ENCODE peak calls at places on chromosomes 13 and 19, in six cellular contexts. One of them, this sample, is unnamed.
A peak's percentile ranks its signal among the peaks of the same experiment; 100 is the strongest.

GRCh38 chr13:95153647-95154405 is 147.4 kb downstream of the ABCC4 start:
- DNase-seq in endothelial cell of umbilical vein: peak; percentile 95
- DNase-seq in thyroid gland: no peak
- DNase-seq in body of pancreas: no peak
- DNase-seq in sigmoid colon: no peak
- DNase-seq in adrenal gland: no peak
- DNase-seq in this sample: no peak

GRCh38 chr19:947707-948533 is 22.1 kb downstream of the ARID3A start:
- DNase-seq in endothelial cell of umbilical vein: no peak
- DNase-seq in thyroid gland: peak; percentile 39
- DNase-seq in body of pancreas: no peak
- DNase-seq in sigmoid colon: peak; percentile 87
- DNase-seq in adrenal gland: peak; percentile 76
- DNase-seq in this sample: no peak

GRCh38 chr19:36100476-36100875 is 10.5 kb upstream of the OVOL3 start:
- DNase-seq in endothelial cell of umbilical vein: no peak
- DNase-seq in thyroid gland: no peak
- DNase-seq in body of pancreas: no peak
- DNase-seq in sigmoid colon: no peak
- DNase-seq in adrenal gland: no peak
- DNase-seq in this sample: no peak

GRCh38 chr13:73708393-73708985 is 425.7 kb downstream of the KLF12 start:
- DNase-seq in endothelial cell of umbilical vein: peak; percentile 71
- DNase-seq in thyroid gland: peak; percentile 68
- DNase-seq in body of pancreas: peak; percentile 50
- DNase-seq in sigmoid colon: no peak
- DNase-seq in adrenal gland: peak; percentile 57
- DNase-seq in this sample: peak; percentile 24

GRCh38 chr13:101618440-101619187 is 166.1 kb downstream of the ITGBL1 start:
- DNase-seq in endothelial cell of umbilical vein: no peak
- DNase-seq in thyroid gland: no peak
- DNase-seq in body of pancreas: no peak
- DNase-seq in sigmoid colon: no peak
- DNase-seq in adrenal gland: no peak
- DNase-seq in this sample: no peak

GRCh38 chr19:16886305-16886880 is 2.4 kb upstream of the F2RL3 start:
- DNase-seq in endothelial cell of umbilical vein: peak; percentile 81
- DNase-seq in thyroid gland: peak; percentile 45
- DNase-seq in body of pancreas: no peak
- DNase-seq in sigmoid colon: peak; percentile 81
- DNase-seq in adrenal gland: peak; percentile 90
- DNase-seq in this sample: no peak

GRCh38 chr19:45769821-45770191 is 754 bp upstream of the SIX5 start:
- DNase-seq in endothelial cell of umbilical vein: no peak
- DNase-seq in thyroid gland: peak; percentile 62
- DNase-seq in body of pancreas: peak; percentile 62
- DNase-seq in sigmoid colon: peak; percentile 88
- DNase-seq in adrenal gland: peak; percentile 73
- DNase-seq in this sample: no peak

GRCh38 chr19:50720921-50721291 is 1.3 kb upstream of the SHANK1 start:
- DNase-seq in endothelial cell of umbilical vein: no peak
- DNase-seq in thyroid gland: no peak
- DNase-seq in body of pancreas: no peak
- DNase-seq in sigmoid colon: no peak
- DNase-seq in adrenal gland: peak; percentile 57
- DNase-seq in this sample: no peak

GRCh38 chr13:113855012-113855921 is 8.6 kb downstream of the GAS6 start:
- DNase-seq in endothelial cell of umbilical vein: no peak
- DNase-seq in thyroid gland: no peak
- DNase-seq in body of pancreas: peak; percentile 6
- DNase-seq in sigmoid colon: no peak
- DNase-seq in adrenal gland: no peak
- DNase-seq in this sample: peak; percentile 51

GRCh38 chr13:108827637-108828036 is 198.2 kb downstream of the MYO16 start:
- DNase-seq in endothelial cell of umbilical vein: no peak
- DNase-seq in thyroid gland: peak; percentile 27
- DNase-seq in body of pancreas: no peak
- DNase-seq in sigmoid colon: no peak
- DNase-seq in adrenal gland: no peak
- DNase-seq in this sample: no peak

GRCh38 chr19:17333611-17334413 is 843 bp downstream of the ANO8 start:
- DNase-seq in endothelial cell of umbilical vein: no peak
- DNase-seq in thyroid gland: no peak
- DNase-seq in body of pancreas: no peak
- DNase-seq in sigmoid colon: no peak
- DNase-seq in adrenal gland: peak; percentile 89
- DNase-seq in this sample: no peak

GRCh38 chr19:2722541-2723344 is 1.6 kb upstream of the DIRAS1 start:
- DNase-seq in endothelial cell of umbilical vein: no peak
- DNase-seq in thyroid gland: peak; percentile 30
- DNase-seq in body of pancreas: no peak
- DNase-seq in sigmoid colon: peak; percentile 86
- DNase-seq in adrenal gland: peak; percentile 89
- DNase-seq in this sample: peak; percentile 46

GRCh38 chr19:6087074-6087506 is 23.2 kb downstream of the RFX2 start:
- DNase-seq in endothelial cell of umbilical vein: no peak
- DNase-seq in thyroid gland: no peak
- DNase-seq in body of pancreas: no peak
- DNase-seq in sigmoid colon: no peak
- DNase-seq in adrenal gland: no peak
- DNase-seq in this sample: no peak

GRCh38 chr13:35822666-35823065 is 308.5 kb downstream of the DCLK1 start:
- DNase-seq in endothelial cell of umbilical vein: no peak
- DNase-seq in thyroid gland: no peak
- DNase-seq in body of pancreas: no peak
- DNase-seq in sigmoid colon: no peak
- DNase-seq in adrenal gland: no peak
- DNase-seq in this sample: no peak

GRCh38 chr13:99816321-99816720 is 155.2 kb downstream of the ZIC5 start:
- DNase-seq in endothelial cell of umbilical vein: no peak
- DNase-seq in thyroid gland: no peak
- DNase-seq in body of pancreas: no peak
- DNase-seq in sigmoid colon: no peak
- DNase-seq in adrenal gland: no peak
- DNase-seq in this sample: no peak

GRCh38 chr13:109315481-109315880 is 470.9 kb downstream of the IRS2 start:
- DNase-seq in endothelial cell of umbilical vein: no peak
- DNase-seq in thyroid gland: no peak
- DNase-seq in body of pancreas: no peak
- DNase-seq in sigmoid colon: no peak
- DNase-seq in adrenal gland: no peak
- DNase-seq in this sample: no peak

GRCh38 chr19:55027472-55028337 is 10.4 kb downstream of the GP6 start:
- DNase-seq in endothelial cell of umbilical vein: no peak
- DNase-seq in thyroid gland: no peak
- DNase-seq in body of pancreas: no peak
- DNase-seq in sigmoid colon: no peak
- DNase-seq in adrenal gland: no peak
- DNase-seq in this sample: no peak

GRCh38 chr13:27621366-27622101 is at the start of gene POLR1D:
- DNase-seq in endothelial cell of umbilical vein: peak; percentile 71
- DNase-seq in thyroid gland: peak; percentile 92
- DNase-seq in body of pancreas: peak; percentile 89
- DNase-seq in sigmoid colon: peak; percentile 86
- DNase-seq in adrenal gland: peak; percentile 79
- DNase-seq in this sample: peak; percentile 84

GRCh38 chr13:27619711-27620376 is 485 bp downstream of the LNX2 start:
- DNase-seq in endothelial cell of umbilical vein: peak; percentile 56
- DNase-seq in thyroid gland: peak; percentile 49
- DNase-seq in body of pancreas: no peak
- DNase-seq in sigmoid colon: peak; percentile 81
- DNase-seq in adrenal gland: peak; percentile 36
- DNase-seq in this sample: peak; percentile 54

GRCh38 chr13:27619093-27619705 is 1.1 kb downstream of the LNX2 start:
- DNase-seq in endothelial cell of umbilical vein: peak; percentile 51
- DNase-seq in thyroid gland: peak; percentile 37
- DNase-seq in body of pancreas: peak; percentile 54
- DNase-seq in sigmoid colon: no peak
- DNase-seq in adrenal gland: no peak
- DNase-seq in this sample: no peak

GRCh38 chr13:27621116-27621365 is 651 bp upstream of the POLR1D start:
- DNase-seq in endothelial cell of umbilical vein: peak; percentile 69
- DNase-seq in thyroid gland: no peak
- DNase-seq in body of pancreas: no peak
- DNase-seq in sigmoid colon: no peak
- DNase-seq in adrenal gland: no peak
- DNase-seq in this sample: no peak

GRCh38 chr13:27620377-27621115 is at the start of gene LNX2:
- DNase-seq in endothelial cell of umbilical vein: peak; percentile 97
- DNase-seq in thyroid gland: peak; percentile 99
- DNase-seq in body of pancreas: peak; percentile 99
- DNase-seq in sigmoid colon: peak; percentile 99
- DNase-seq in adrenal gland: peak; percentile 98
- DNase-seq in this sample: peak; percentile 98
- TF ChIP-seq POLR2A in endothelial cell of umbilical vein: peak; percentile 22
- TF ChIP-seq POLR2A in thyroid gland: peak; percentile 94
- TF ChIP-seq POLR2A in body of pancreas: peak; percentile 93
- TF ChIP-seq POLR2A in sigmoid colon: peak; percentile 63
- TF ChIP-seq POLR2A in adrenal gland: peak; percentile 60
- TF ChIP-seq POLR2A in this sample: peak; percentile 64

GRCh38 chr19:19458110-19458816 is 52.8 kb downstream of the GATAD2A start:
- DNase-seq in endothelial cell of umbilical vein: no peak
- DNase-seq in thyroid gland: no peak
- DNase-seq in body of pancreas: no peak
- DNase-seq in sigmoid colon: no peak
- DNase-seq in adrenal gland: no peak
- DNase-seq in this sample: no peak
- H3K27ac ChIP-seq in endothelial cell of umbilical vein: peak overlapping the region; percentile 91
- H3K27ac ChIP-seq in thyroid gland: peak overlapping the region; percentile 1
- H3K27ac ChIP-seq in body of pancreas: no peak overlapping the region
- H3K27ac ChIP-seq in sigmoid colon: no peak overlapping the region
- H3K27ac ChIP-seq in adrenal gland: no peak overlapping the region
- H3K27ac ChIP-seq in this sample: peak overlapping the region; percentile 13

DNA sequence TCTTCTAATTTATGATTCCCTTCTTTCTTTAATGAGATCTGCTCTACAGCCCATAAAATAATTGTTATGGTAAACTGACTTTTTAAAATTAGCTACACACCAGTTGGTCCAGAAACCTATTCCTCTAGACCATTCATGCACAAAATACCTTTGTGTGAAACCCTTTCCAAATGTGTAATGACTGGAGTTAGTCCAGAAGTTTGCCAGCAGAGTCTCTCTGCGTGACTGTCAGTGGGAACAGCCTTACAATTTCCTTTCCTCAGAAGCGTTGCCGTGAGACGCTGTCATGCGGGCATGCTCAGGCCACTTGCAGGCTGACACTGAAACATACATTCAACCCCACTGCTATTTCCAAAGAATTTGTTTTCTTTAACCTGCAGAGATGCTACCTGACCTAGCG is 965.2 kb downstream of the PCDH9 start:
- DNase-seq in endothelial cell of umbilical vein: no peak
- DNase-seq in thyroid gland: no peak
- DNase-seq in body of pancreas: no peak
- DNase-seq in sigmoid colon: no peak
- DNase-seq in adrenal gland: no peak
- DNase-seq in this sample: no peak
- H3K4me3 ChIP-seq in endothelial cell of umbilical vein: no peak overlapping the region
- H3K4me3 ChIP-seq in thyroid gland: no peak overlapping the region
- H3K4me3 ChIP-seq in body of pancreas: no peak overlapping the region
- H3K4me3 ChIP-seq in sigmoid colon: no peak overlapping the region
- H3K4me3 ChIP-seq in adrenal gland: no peak overlapping the region
- H3K4me3 ChIP-seq in this sample: no peak overlapping the region

DNA sequence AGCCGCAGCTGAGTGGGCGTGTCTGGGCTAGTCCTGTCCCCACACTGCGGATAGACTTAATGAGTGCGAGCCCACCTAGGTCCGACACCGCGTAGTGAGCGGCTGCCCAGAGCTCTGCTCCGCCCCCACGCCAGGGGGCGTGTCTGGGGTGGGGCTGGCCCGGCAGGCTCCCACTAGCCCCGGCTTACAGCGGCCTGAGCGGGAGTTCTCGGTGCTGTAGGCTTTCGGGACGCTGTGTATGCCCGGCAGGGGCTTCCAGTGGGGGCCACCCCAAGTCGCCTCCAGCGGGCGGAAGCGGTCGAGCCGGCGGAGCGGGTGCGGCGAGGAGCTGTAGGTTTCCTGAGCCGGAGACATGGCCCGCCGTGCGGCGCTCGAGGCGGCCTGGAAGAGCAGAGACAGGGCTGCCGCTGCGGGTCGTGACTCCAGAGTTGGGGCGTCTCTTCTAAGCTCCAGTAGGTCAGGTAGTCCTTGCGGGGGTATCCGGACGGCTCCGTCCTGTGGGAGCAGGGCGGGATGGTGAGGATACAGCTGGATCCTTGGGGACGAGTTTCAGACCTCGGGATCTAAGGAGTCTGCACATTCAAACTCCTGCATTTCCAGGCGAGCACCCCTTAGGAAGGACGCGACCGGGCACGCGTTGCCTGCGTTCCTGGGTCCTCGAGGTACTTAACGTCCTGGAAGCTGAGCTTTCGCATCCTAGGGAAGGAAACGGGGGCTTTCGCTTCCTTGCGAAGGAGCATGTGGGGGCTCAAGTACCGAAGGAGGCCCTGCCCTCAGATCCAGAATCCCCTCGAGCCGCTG is 1.2 kb downstream of the CGB7 start:
- DNase-seq in endothelial cell of umbilical vein: peak; percentile 62
- DNase-seq in thyroid gland: peak; percentile 46
- DNase-seq in body of pancreas: peak; percentile 52
- DNase-seq in sigmoid colon: no peak
- DNase-seq in adrenal gland: no peak
- DNase-seq in this sample: peak; percentile 33
- TF ChIP-seq POLR2A in endothelial cell of umbilical vein: no peak
- TF ChIP-seq POLR2A in thyroid gland: no peak
- TF ChIP-seq POLR2A in body of pancreas: no peak
- TF ChIP-seq POLR2A in sigmoid colon: no peak
- TF ChIP-seq POLR2A in adrenal gland: no peak
- TF ChIP-seq POLR2A in this sample: no peak

DNA sequence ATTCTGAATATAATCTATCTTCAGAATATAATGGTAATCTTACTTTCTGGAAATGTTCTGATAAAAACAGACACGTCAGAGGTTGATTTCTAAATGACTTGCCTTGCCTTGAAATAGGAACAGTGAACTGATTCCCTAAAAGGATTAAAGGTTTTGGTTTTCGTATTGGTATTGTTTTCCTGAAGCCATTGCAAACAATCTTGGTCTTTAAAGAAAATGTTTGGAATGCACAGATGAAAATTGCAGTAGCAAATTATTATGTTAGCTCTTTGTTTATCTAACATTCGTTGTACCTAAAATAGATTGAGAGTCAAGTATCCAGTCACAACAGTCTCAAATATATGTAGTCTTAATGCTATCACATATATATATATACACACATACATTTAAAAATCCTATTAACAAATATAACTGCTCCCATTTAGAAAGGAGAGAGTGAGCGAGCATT is 1.7 kb downstream of the ITM2B start:
- DNase-seq in endothelial cell of umbilical vein: peak; percentile 58
- DNase-seq in thyroid gland: no peak
- DNase-seq in body of pancreas: no peak
- DNase-seq in sigmoid colon: no peak
- DNase-seq in adrenal gland: no peak
- DNase-seq in this sample: no peak
- H3K27ac ChIP-seq in endothelial cell of umbilical vein: peak overlapping the region; percentile 60
- H3K27ac ChIP-seq in thyroid gland: peak overlapping the region; percentile 99
- H3K27ac ChIP-seq in body of pancreas: peak overlapping the region; percentile 98
- H3K27ac ChIP-seq in sigmoid colon: peak overlapping the region; percentile 96
- H3K27ac ChIP-seq in adrenal gland: peak overlapping the region; percentile 100
- H3K27ac ChIP-seq in this sample: peak overlapping the region; percentile 100

GRCh38 chr19:11355160-11356073 is at the start of gene PLPPR2:
- DNase-seq in endothelial cell of umbilical vein: peak; percentile 94
- DNase-seq in thyroid gland: peak; percentile 81
- DNase-seq in body of pancreas: peak; percentile 95
- DNase-seq in sigmoid colon: peak; percentile 97
- DNase-seq in adrenal gland: peak; percentile 94
- DNase-seq in this sample: peak; percentile 93
- H3K4me3 ChIP-seq in endothelial cell of umbilical vein: no peak within 1 kb of the TSS
- H3K4me3 ChIP-seq in thyroid gland: no peak within 1 kb of the TSS
- H3K4me3 ChIP-seq in body of pancreas: peak within 1 kb of the TSS; percentile 11
- H3K4me3 ChIP-seq in sigmoid colon: peak within 1 kb of the TSS; percentile 88
- H3K4me3 ChIP-seq in adrenal gland: peak within 1 kb of the TSS; percentile 88
- H3K4me3 ChIP-seq in this sample: peak within 1 kb of the TSS; percentile 76